ENCODE peak calls at places on chromosome 19, in eight cellular contexts. D is foreskin fibroblast, I is stomach, C is left lung, A is hypothalamus, T is pancreas, H is upper lobe of right lung, S is T-helper 2 cell. Y is an unnamed sample.

GRCh38 chr19:10753305-10753704 is 35.4 kb downstream of the DNM2 start:
- DNase-seq in D (no peak), C (no peak), H (no peak), I (no peak), S (no peak), A (no peak), T (no peak), Y (no peak)

GRCh38 chr19:49680473-49681351 is 3.6 kb downstream of the PRMT1 start:
- DNase-seq in I (peak), S (peak), C (peak), A (peak), D (peak), T (peak), H (peak), Y (peak)

GRCh38 chr19:29400917-29401711 is 124.7 kb upstream of the VSTM2B start:
- DNase-seq in D (no peak), I (no peak), C (peak), A (no peak), H (no peak), T (no peak), S (no peak), Y (no peak)

GRCh38 chr19:41316306-41316920 is 6.4 kb downstream of the CCDC97 start:
- DNase-seq in T (no peak), I (no peak), C (peak), A (no peak), D (no peak), S (no peak), H (no peak), Y (no peak)

GRCh38 chr19:12611361-12611699 is 610 bp downstream of the ZNF791 start:
- DNase-seq in C (no peak), A (peak), D (peak), S (no peak), I (peak), H (peak), T (peak), Y (no peak)

GRCh38 chr19:7894612-7895309 is 6.5 kb downstream of the LRRC8E start:
- DNase-seq in D (no peak), S (no peak), C (peak), T (peak), H (peak), I (peak), A (no peak), Y (no peak)

GRCh38 chr19:56538761-56539263 is at the start of gene ZFP28:
- DNase-seq in I (no peak), C (peak), T (peak), D (no peak), H (peak), S (no peak), A (peak), Y (peak)

GRCh38 chr19:6226444-6227155 is 53.2 kb downstream of the MLLT1 start:
- DNase-seq in I (no peak), T (no peak), C (peak), S (no peak), A (no peak), H (no peak), D (no peak), Y (no peak)

GRCh38 chr19:33715462-33715861 is 81.2 kb upstream of the KCTD15 start:
- DNase-seq in A (no peak), S (no peak), H (peak), C (no peak), I (no peak), T (no peak), D (no peak), Y (no peak)

GRCh38 chr19:14081797-14082674 is 3.5 kb downstream of the C19orf67 start:
- DNase-seq in D (peak), I (peak), C (peak), T (peak), H (peak), S (peak), A (no peak), Y (no peak)

GRCh38 chr19:501646-502045 is 5.4 kb downstream of the MADCAM1 start:
- DNase-seq in H (no peak), C (peak), I (no peak), D (no peak), S (no peak), A (no peak), T (peak), Y (no peak)

GRCh38 chr19:44951179-44952159 is 3.7 kb upstream of the CLPTM1 start:
- DNase-seq in C (no peak), T (peak), A (peak), H (no peak), S (peak), I (peak), D (peak), Y (peak)